ENCODE peak calls at places on chromosomes 12 and 14, in six cellular contexts. One of them, this sample, is unnamed. For H3K4me1, the result is how much of the 10 kb centered on the place peaks cover.

GRCh38 chr14:53032161-53032803 is 81.4 kb upstream of the FERMT2 start:
- DNase-seq in spleen: no peak
- DNase-seq in cardiac muscle cell: peak
- DNase-seq in tibial artery: no peak
- DNase-seq in MM.1S: no peak
- DNase-seq in tibial nerve: no peak
- DNase-seq in this sample: no peak

GRCh38 chr12:3129301-3130052 is 52.3 kb downstream of the TSPAN9 start:
- DNase-seq in spleen: no peak
- DNase-seq in cardiac muscle cell: no peak
- DNase-seq in tibial artery: no peak
- DNase-seq in MM.1S: peak
- DNase-seq in tibial nerve: no peak
- DNase-seq in this sample: no peak

GRCh38 chr14:92877757-92878431 is 45.1 kb upstream of the CHGA start:
- DNase-seq in spleen: peak
- DNase-seq in cardiac muscle cell: peak
- DNase-seq in tibial artery: no peak
- DNase-seq in MM.1S: no peak
- DNase-seq in tibial nerve: no peak
- DNase-seq in this sample: no peak

GRCh38 chr14:93734961-93735360 is 53.3 kb downstream of the PRIMA1 start:
- DNase-seq in spleen: no peak
- DNase-seq in cardiac muscle cell: no peak
- DNase-seq in tibial artery: no peak
- DNase-seq in MM.1S: no peak
- DNase-seq in tibial nerve: no peak
- DNase-seq in this sample: no peak

GRCh38 chr14:101077511-101078074 is 174.1 kb upstream of the RTL1 start:
- DNase-seq in spleen: peak
- DNase-seq in cardiac muscle cell: peak
- DNase-seq in tibial artery: no peak
- DNase-seq in MM.1S: no peak
- DNase-seq in tibial nerve: no peak
- DNase-seq in this sample: peak

GRCh38 chr14:96754162-96754844 is 42.9 kb upstream of the VRK1 start:
- DNase-seq in spleen: no peak
- DNase-seq in cardiac muscle cell: no peak
- DNase-seq in tibial artery: no peak
- DNase-seq in MM.1S: no peak
- DNase-seq in tibial nerve: no peak
- DNase-seq in this sample: no peak

GRCh38 chr12:124605869-124606774 is 38.7 kb upstream of the NCOR2 start:
- DNase-seq in spleen: no peak
- DNase-seq in cardiac muscle cell: no peak
- DNase-seq in tibial artery: no peak
- DNase-seq in MM.1S: no peak
- DNase-seq in tibial nerve: no peak
- DNase-seq in this sample: no peak

GRCh38 chr14:102795060-102795925 is 18.0 kb downstream of the TRAF3 start:
- DNase-seq in spleen: no peak
- DNase-seq in cardiac muscle cell: no peak
- DNase-seq in tibial artery: peak
- DNase-seq in MM.1S: no peak
- DNase-seq in tibial nerve: peak
- DNase-seq in this sample: peak

GRCh38 chr12:67879937-67880336 is 109.3 kb upstream of the IFNG-AS1 start:
- DNase-seq in spleen: no peak
- DNase-seq in cardiac muscle cell: no peak
- DNase-seq in tibial artery: no peak
- DNase-seq in MM.1S: no peak
- DNase-seq in tibial nerve: no peak
- DNase-seq in this sample: no peak

GRCh38 chr12:107379852-107380567 is 286.7 kb upstream of the CRY1 start:
- DNase-seq in spleen: no peak
- DNase-seq in cardiac muscle cell: no peak
- DNase-seq in tibial artery: no peak
- DNase-seq in MM.1S: no peak
- DNase-seq in tibial nerve: no peak
- DNase-seq in this sample: no peak

GRCh38 chr12:123050331-123050809 is 69.9 kb downstream of the ARL6IP4 start:
- DNase-seq in spleen: no peak
- DNase-seq in cardiac muscle cell: no peak
- DNase-seq in tibial artery: no peak
- DNase-seq in MM.1S: no peak
- DNase-seq in tibial nerve: no peak
- DNase-seq in this sample: no peak

GRCh38 chr12:27901959-27902358 is 70.6 kb downstream of the PTHLH start:
- DNase-seq in spleen: no peak
- DNase-seq in cardiac muscle cell: no peak
- DNase-seq in tibial artery: no peak
- DNase-seq in MM.1S: no peak
- DNase-seq in tibial nerve: no peak
- DNase-seq in this sample: no peak

GRCh38 chr12:115504241-115504941 is 773.1 kb downstream of the MED13L start:
- DNase-seq in spleen: no peak
- DNase-seq in cardiac muscle cell: no peak
- DNase-seq in tibial artery: no peak
- DNase-seq in MM.1S: peak
- DNase-seq in tibial nerve: no peak
- DNase-seq in this sample: no peak

GRCh38 chr12:80624986-80625530 is 82.4 kb upstream of the MYF6 start:
- DNase-seq in spleen: no peak
- DNase-seq in cardiac muscle cell: no peak
- DNase-seq in tibial artery: no peak
- DNase-seq in MM.1S: no peak
- DNase-seq in tibial nerve: no peak
- DNase-seq in this sample: no peak

GRCh38 chr14:91246051-91246852 is 1.7 kb upstream of the GPR68 start:
- DNase-seq in spleen: peak
- DNase-seq in cardiac muscle cell: no peak
- DNase-seq in tibial artery: no peak
- DNase-seq in MM.1S: peak
- DNase-seq in tibial nerve: no peak
- DNase-seq in this sample: peak

GRCh38 chr12:26088999-26089398 is 35.8 kb downstream of the BHLHE41 start:
- DNase-seq in spleen: no peak
- DNase-seq in cardiac muscle cell: no peak
- DNase-seq in tibial artery: no peak
- DNase-seq in MM.1S: peak
- DNase-seq in tibial nerve: no peak
- DNase-seq in this sample: no peak

GRCh38 chr12:614727-615060 is 48.6 kb downstream of the NINJ2 start:
- DNase-seq in spleen: no peak
- DNase-seq in cardiac muscle cell: no peak
- DNase-seq in tibial artery: no peak
- DNase-seq in MM.1S: no peak
- DNase-seq in tibial nerve: no peak
- DNase-seq in this sample: no peak

GRCh38 chr14:104650057-104650980 is 39.1 kb upstream of the INF2 start:
- DNase-seq in spleen: peak
- DNase-seq in cardiac muscle cell: peak
- DNase-seq in tibial artery: peak
- DNase-seq in MM.1S: no peak
- DNase-seq in tibial nerve: peak
- DNase-seq in this sample: peak

GRCh38 chr14:61043506-61043905 is 62.5 kb downstream of the SLC38A6 start:
- DNase-seq in spleen: no peak
- DNase-seq in cardiac muscle cell: no peak
- DNase-seq in tibial artery: no peak
- DNase-seq in MM.1S: no peak
- DNase-seq in tibial nerve: no peak
- DNase-seq in this sample: no peak

GRCh38 chr14:80924365-80925103 is 17.0 kb downstream of the CEP128 start:
- DNase-seq in spleen: no peak
- DNase-seq in cardiac muscle cell: no peak
- DNase-seq in tibial artery: no peak
- DNase-seq in MM.1S: no peak
- DNase-seq in tibial nerve: no peak
- DNase-seq in this sample: no peak

GRCh38 chr14:99576761-99577705 is 27.0 kb downstream of the CCDC85C start:
- DNase-seq in spleen: no peak
- DNase-seq in cardiac muscle cell: no peak
- DNase-seq in tibial artery: no peak
- DNase-seq in MM.1S: no peak
- DNase-seq in tibial nerve: no peak
- DNase-seq in this sample: no peak

GRCh38 chr12:89353823-89354629 is 1.7 kb upstream of the DUSP6 start:
- DNase-seq in spleen: peak
- DNase-seq in cardiac muscle cell: peak
- DNase-seq in tibial artery: peak
- DNase-seq in MM.1S: peak
- DNase-seq in tibial nerve: peak
- DNase-seq in this sample: peak

GRCh38 chr12:6112004-6112403 is 12.5 kb downstream of the VWF start:
- DNase-seq in spleen: no peak
- DNase-seq in cardiac muscle cell: no peak
- DNase-seq in tibial artery: no peak
- DNase-seq in MM.1S: no peak
- DNase-seq in tibial nerve: no peak
- DNase-seq in this sample: no peak

GRCh38 chr12:28025821-28026505 is 53.4 kb upstream of the PTHLH start:
- DNase-seq in spleen: no peak
- DNase-seq in cardiac muscle cell: no peak
- DNase-seq in tibial artery: no peak
- DNase-seq in MM.1S: no peak
- DNase-seq in tibial nerve: no peak
- DNase-seq in this sample: no peak

GRCh38 chr12:124310178-124310577 is 15.3 kb downstream of the RFLNA start:
- DNase-seq in spleen: no peak
- DNase-seq in cardiac muscle cell: no peak
- DNase-seq in tibial artery: no peak
- DNase-seq in MM.1S: no peak
- DNase-seq in tibial nerve: no peak
- DNase-seq in this sample: no peak

GRCh38 chr12:114355389-114356088 is 50.4 kb downstream of the TBX5 start:
- DNase-seq in spleen: no peak
- DNase-seq in cardiac muscle cell: no peak
- DNase-seq in tibial artery: no peak
- DNase-seq in MM.1S: no peak
- DNase-seq in tibial nerve: no peak
- DNase-seq in this sample: no peak
- TF ChIP-seq CTCF in spleen: no peak
- TF ChIP-seq CTCF in cardiac muscle cell: peak
- TF ChIP-seq CTCF in tibial artery: no peak
- TF ChIP-seq CTCF in MM.1S: no peak
- TF ChIP-seq CTCF in tibial nerve: no peak
- TF ChIP-seq CTCF in this sample: no peak

GRCh38 chr14:95462491-95462890 is 54.0 kb downstream of the SYNE3 start:
- DNase-seq in spleen: no peak
- DNase-seq in cardiac muscle cell: no peak
- DNase-seq in tibial artery: no peak
- DNase-seq in MM.1S: peak
- DNase-seq in tibial nerve: no peak
- DNase-seq in this sample: no peak

GRCh38 chr14:95465358-95465757 is 51.1 kb downstream of the SYNE3 start:
- DNase-seq in spleen: no peak
- DNase-seq in cardiac muscle cell: no peak
- DNase-seq in tibial artery: no peak
- DNase-seq in MM.1S: no peak
- DNase-seq in tibial nerve: no peak
- DNase-seq in this sample: no peak

GRCh38 chr14:95463173-95463901 is 53.1 kb downstream of the SYNE3 start:
- DNase-seq in spleen: no peak
- DNase-seq in cardiac muscle cell: no peak
- DNase-seq in tibial artery: no peak
- DNase-seq in MM.1S: peak
- DNase-seq in tibial nerve: no peak
- DNase-seq in this sample: peak

GRCh38 chr14:95464524-95464923 is 51.9 kb downstream of the SYNE3 start:
- DNase-seq in spleen: no peak
- DNase-seq in cardiac muscle cell: no peak
- DNase-seq in tibial artery: no peak
- DNase-seq in MM.1S: peak
- DNase-seq in tibial nerve: no peak
- DNase-seq in this sample: no peak

GRCh38 chr14:95464103-95464502 is 52.3 kb downstream of the SYNE3 start:
- DNase-seq in spleen: no peak
- DNase-seq in cardiac muscle cell: no peak
- DNase-seq in tibial artery: no peak
- DNase-seq in MM.1S: no peak
- DNase-seq in tibial nerve: no peak
- DNase-seq in this sample: no peak
- H3K4me1 ChIP-seq in spleen: under half
- H3K4me1 ChIP-seq in cardiac muscle cell: under half
- H3K4me1 ChIP-seq in tibial artery: under half
- H3K4me1 ChIP-seq in MM.1S: under half
- H3K4me1 ChIP-seq in tibial nerve: under half
- H3K4me1 ChIP-seq in this sample: half or more

DNA sequence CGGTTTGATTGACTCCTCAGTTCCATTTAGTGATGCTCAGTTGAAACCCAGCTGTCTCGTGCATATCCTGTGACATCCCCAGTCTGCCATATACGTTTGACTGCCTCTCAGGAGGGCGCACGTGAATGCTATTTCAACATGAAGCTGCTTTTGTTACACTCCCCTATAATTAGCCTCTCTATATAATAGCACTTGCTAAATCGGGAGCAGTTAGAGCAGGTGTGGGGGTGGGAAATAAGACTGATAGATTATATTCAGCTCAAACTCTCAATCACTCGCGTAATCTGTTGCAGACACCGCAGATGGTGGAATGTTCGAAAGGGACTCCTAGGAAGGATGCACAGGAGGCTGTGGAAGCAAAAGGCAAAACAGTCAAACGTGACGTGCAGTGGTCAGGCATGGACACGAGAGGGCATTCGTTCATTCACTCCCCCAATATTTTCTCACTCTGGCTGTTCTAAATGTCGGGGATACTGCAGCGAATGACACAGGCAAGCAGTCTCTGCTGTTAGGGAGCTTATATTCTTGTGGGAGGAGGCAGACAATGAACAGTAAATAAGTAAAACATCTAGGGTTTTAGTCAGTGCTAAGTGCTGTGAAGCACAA is 29.8 kb downstream of the KCNA1 start:
- DNase-seq in spleen: no peak
- DNase-seq in cardiac muscle cell: no peak
- DNase-seq in tibial artery: no peak
- DNase-seq in MM.1S: no peak
- DNase-seq in tibial nerve: no peak
- DNase-seq in this sample: no peak
- TF ChIP-seq CTCF in spleen: no peak
- TF ChIP-seq CTCF in cardiac muscle cell: no peak
- TF ChIP-seq CTCF in tibial artery: no peak
- TF ChIP-seq CTCF in MM.1S: no peak
- TF ChIP-seq CTCF in tibial nerve: no peak
- TF ChIP-seq CTCF in this sample: no peak

DNA sequence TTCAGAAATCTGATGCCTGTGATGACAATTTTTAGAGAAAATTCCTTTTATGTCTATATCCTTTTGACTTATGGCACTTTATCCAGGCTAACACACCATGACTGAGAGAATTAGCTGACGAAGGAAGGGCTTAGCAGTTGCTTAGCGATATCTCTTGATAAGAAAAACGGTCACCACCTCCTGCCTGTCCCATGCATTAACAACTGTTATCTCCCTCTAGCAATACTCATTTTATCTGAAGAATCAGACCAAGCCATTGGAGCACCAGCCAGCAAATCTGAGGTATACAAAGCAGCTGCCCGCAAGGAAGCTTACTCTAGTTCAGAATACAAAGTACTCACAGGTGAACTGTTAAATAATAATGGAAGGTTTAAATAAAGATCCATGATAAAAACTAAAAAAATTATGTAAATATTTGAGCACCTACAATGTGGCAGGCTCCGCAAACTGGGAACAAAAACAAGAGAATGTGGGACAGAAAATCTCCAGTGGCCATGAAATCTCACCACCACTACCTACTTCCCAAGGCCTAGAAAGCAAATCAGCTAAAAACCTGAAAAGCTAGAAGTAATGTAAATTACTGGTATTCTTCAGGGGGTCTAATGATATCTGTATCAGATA is 24.3 kb downstream of the PPM1H start:
- DNase-seq in spleen: no peak
- DNase-seq in cardiac muscle cell: peak
- DNase-seq in tibial artery: no peak
- DNase-seq in MM.1S: no peak
- DNase-seq in tibial nerve: no peak
- DNase-seq in this sample: no peak
- H3K4me1 ChIP-seq in spleen: under half
- H3K4me1 ChIP-seq in cardiac muscle cell: under half
- H3K4me1 ChIP-seq in tibial artery: under half
- H3K4me1 ChIP-seq in MM.1S: under half
- H3K4me1 ChIP-seq in tibial nerve: under half
- H3K4me1 ChIP-seq in this sample: under half